ENCODE peak calls at places on chromosomes 3 and 15, in four cellular contexts. P is CD8-positive, alpha-beta memory T cell; I is epithelial cell of esophagus; N is fibroblast of mammary gland. U is an unnamed sample.
A peak's percentile ranks its signal among the peaks of the same experiment; 100 is the strongest.

GRCh38 chr3:179438836-179439235 is 12.4 kb downstream of the GNB4 start:
- DNase-seq in I (no peak), N (no peak), P (no peak), U (no peak)

GRCh38 chr15:57866149-57866736 is 159.7 kb downstream of the POLR2M start:
- DNase-seq in I (peak; percentile 61), P (peak; percentile 6), N (peak; percentile 47), U (no peak)

GRCh38 chr3:58334013-58334321 is 1.3 kb downstream of the PXK start:
- DNase-seq in P (no peak), I (no peak), N (no peak), U (no peak)

GRCh38 chr3:61570813-61571212 is 9.4 kb downstream of the PTPRG start:
- DNase-seq in P (no peak), I (no peak), N (no peak), U (no peak)

GRCh38 chr3:141056716-141057115 is 5.6 kb downstream of the SPSB4 start:
- DNase-seq in N (no peak), P (no peak), I (no peak), U (no peak)

GRCh38 chr3:23325466-23326065 is 122.4 kb downstream of the UBE2E2 start:
- DNase-seq in I (peak; percentile 52), P (no peak), N (peak; percentile 28), U (no peak)

GRCh38 chr3:64218746-64219145 is 6.5 kb downstream of the PRICKLE2 start:
- DNase-seq in N (no peak), P (no peak), I (no peak), U (no peak)

GRCh38 chr15:51699373-51699772 is 18.1 kb downstream of the SCG3 start:
- DNase-seq in P (no peak), I (no peak), N (no peak), U (no peak)

GRCh38 chr15:69612112-69612511 is 159.5 kb downstream of the RPLP1 start:
- DNase-seq in P (no peak), N (no peak), I (no peak), U (no peak)

GRCh38 chr3:72848703-72849081 is 447 bp upstream of the SHQ1 start:
- DNase-seq in P (peak; percentile 55), N (peak; percentile 43), I (no peak), U (no peak)

GRCh38 chr3:35200056-35200455 is 439.3 kb upstream of the ARPP21 start:
- DNase-seq in P (no peak), I (peak; percentile 49), N (no peak), U (peak; percentile 78)

GRCh38 chr3:32947466-32948238 is 3.8 kb upstream of the CCR4 start:
- DNase-seq in N (peak; percentile 81), P (peak; percentile 69), I (peak; percentile 90), U (peak; percentile 58)

GRCh38 chr15:60162911-60163310 is 158.8 kb downstream of the FOXB1 start:
- DNase-seq in I (no peak), P (no peak), N (no peak), U (no peak)

GRCh38 chr3:61925721-61926120 is 364.4 kb downstream of the PTPRG start:
- DNase-seq in P (no peak), N (no peak), I (no peak), U (no peak)

GRCh38 chr3:131794766-131795381 is 239.9 kb downstream of the CPNE4 start:
- DNase-seq in P (peak; percentile 5), I (peak; percentile 67), N (peak; percentile 65), U (peak; percentile 44)

GRCh38 chr15:86016750-86017149 is 62.9 kb upstream of the AGBL1 start:
- DNase-seq in I (no peak), P (no peak), N (no peak), U (no peak)

GRCh38 chr3:10198761-10199688 is 34.3 kb downstream of the IRAK2 start:
- DNase-seq in N (peak; percentile 69), P (peak; percentile 61), I (peak; percentile 96), U (no peak)

GRCh38 chr3:187726564-187726963 is 18.7 kb downstream of the BCL6 start:
- DNase-seq in N (no peak), P (no peak), I (no peak), U (no peak)

GRCh38 chr15:65623103-65623502 is 1.4 kb downstream of the SLC24A1 start:
- DNase-seq in N (no peak), P (no peak), I (no peak), U (no peak)

GRCh38 chr3:151724846-151725562 is 8.7 kb upstream of the AADACL2 start:
- DNase-seq in I (no peak), N (peak; percentile 13), P (no peak), U (no peak)

GRCh38 chr15:55959744-55960143 is 33.7 kb downstream of the NEDD4 start:
- DNase-seq in I (no peak), N (no peak), P (no peak), U (no peak)

GRCh38 chr3:11757441-11757875 is 89.2 kb downstream of the TAMM41 start:
- DNase-seq in N (peak; percentile 30), P (no peak), I (peak; percentile 32), U (no peak)

GRCh38 chr3:49165771-49166751 is at the start of gene CCDC71:
- DNase-seq in N (peak; percentile 64), I (peak; percentile 64), P (peak; percentile 72), U (peak; percentile 19)

GRCh38 chr15:88272421-88272820 is 15.9 kb upstream of the NTRK3 start:
- DNase-seq in P (no peak), N (no peak), I (no peak), U (no peak)

GRCh38 chr15:76208786-76209424 is 102.4 kb downstream of the ETFA start:
- DNase-seq in N (no peak), P (no peak), I (peak; percentile 36), U (no peak)

GRCh38 chr3:126870608-126871210 is 112.2 kb upstream of the PLXNA1 start:
- DNase-seq in N (peak; percentile 85), I (no peak), P (no peak), U (no peak)

GRCh38 chr3:152857082-152857481 is 22.2 kb downstream of the P2RY1 start:
- DNase-seq in N (peak; percentile 15), P (no peak), I (peak; percentile 9), U (no peak)

GRCh38 chr3:117868766-117869165 is 1159.2 kb downstream of the TUSC7 start:
- DNase-seq in I (no peak), N (peak; percentile 39), P (no peak), U (no peak)

GRCh38 chr15:48802867-48803266 is 8.0 kb downstream of the CEP152 start:
- DNase-seq in P (no peak), I (peak; percentile 88), N (peak; percentile 96), U (peak; percentile 79)

GRCh38 chr3:184180165-184180564 is 5.5 kb downstream of the AP2M1 start:
- DNase-seq in N (peak; percentile 72), P (no peak), I (no peak), U (no peak)

GRCh38 chr3:189118896-189119295 is 52.9 kb upstream of the TPRG1 start:
- DNase-seq in P (no peak), I (no peak), N (no peak), U (no peak)

GRCh38 chr3:143442761-143443477 is 323.3 kb downstream of the CHST2 start:
- DNase-seq in N (peak; percentile 41), P (no peak), I (no peak), U (no peak)

GRCh38 chr3:120093923-120094775 is at the start of gene GSK3B:
- DNase-seq in I (no peak), N (no peak), P (peak; percentile 80), U (no peak)

GRCh38 chr3:76965122-76965725 is 74.7 kb upstream of the ROBO2 start:
- DNase-seq in I (peak; percentile 24), N (no peak), P (no peak), U (no peak)

GRCh38 chr3:32583708-32584107 is 13.1 kb upstream of the DYNC1LI1 start:
- DNase-seq in N (no peak), P (no peak), I (peak; percentile 38), U (no peak)

U was measured in astrocyte of the cerebellum.